ENCODE peak calls at places on chromosomes 1 and 21, in four cellular contexts. X is H1, I is GM12878, M is HepG2. J is an unnamed sample.

GRCh38 chr1:119279441-119280415 is 88.9 kb upstream of the HAO2 start:
- DNase-seq in X (no peak), I (no peak), M (peak; percentile 29), J (no peak)

GRCh38 chr1:203440780-203441179 is 34.8 kb upstream of the PRELP start:
- DNase-seq in M (no peak), X (no peak), I (no peak), J (peak; percentile 40)

GRCh38 chr1:88291902-88292301 is 392.2 kb upstream of the PKN2 start:
- DNase-seq in M (no peak), X (no peak), I (no peak), J (no peak)

GRCh38 chr1:11229178-11229577 is 33.2 kb downstream of the MTOR start:
- DNase-seq in I (no peak), X (no peak), M (no peak), J (no peak)

GRCh38 chr1:24216254-24216653 is 29.2 kb upstream of the IFNLR1 start:
- DNase-seq in I (no peak), M (no peak), X (no peak), J (no peak)

GRCh38 chr1:197200468-197200899 is 54.0 kb upstream of the ASPM start:
- DNase-seq in X (no peak), I (no peak), M (no peak), J (peak; percentile 3)

GRCh38 chr1:31062867-31063380 is 2.6 kb downstream of the PUM1 start:
- DNase-seq in M (no peak), I (no peak), X (no peak), J (no peak)

GRCh38 chr1:169550294-169550693 is 36.0 kb downstream of the F5 start:
- DNase-seq in X (no peak), I (no peak), M (peak; percentile 58), J (no peak)

GRCh38 chr1:244341455-244342450 is 110.0 kb downstream of the ADSS2 start:
- DNase-seq in I (no peak), X (peak; percentile 66), M (peak; percentile 47), J (peak; percentile 85)

GRCh38 chr1:972726-973458 is 6.6 kb downstream of the PLEKHN1 start:
- DNase-seq in I (no peak), X (no peak), M (no peak), J (no peak)

GRCh38 chr1:22689505-22689904 is 21.1 kb upstream of the EPHB2 start:
- DNase-seq in M (peak; percentile 42), X (no peak), I (no peak), J (no peak)

GRCh38 chr1:211654838-211655787 is 20.3 kb downstream of the NEK2 start:
- DNase-seq in I (no peak), X (peak; percentile 67), M (peak; percentile 69), J (peak; percentile 90)

GRCh38 chr1:180930687-180931086 is 18.0 kb downstream of the KIAA1614 start:
- DNase-seq in I (no peak), X (no peak), M (no peak), J (no peak)

GRCh38 chr21:40688106-40688850 is 158.7 kb downstream of the DSCAM start:
- DNase-seq in X (no peak), M (no peak), I (no peak), J (no peak)

GRCh38 chr1:156076609-156077429 is 5.4 kb downstream of the MEX3A start:
- DNase-seq in M (no peak), I (no peak), X (no peak), J (no peak)

GRCh38 chr1:38577937-38578443 is 281.6 kb downstream of the RRAGC start:
- DNase-seq in I (no peak), M (no peak), X (no peak), J (no peak)

GRCh38 chr1:7281821-7282220 is 489.3 kb upstream of the VAMP3 start:
- DNase-seq in I (no peak), M (no peak), X (no peak), J (no peak)

GRCh38 chr1:210627740-210628139 is 299.0 kb downstream of the HHAT start:
- DNase-seq in I (no peak), M (no peak), X (no peak), J (no peak)

GRCh38 chr1:29521846-29522580 is 285.7 kb downstream of the PTPRU start:
- DNase-seq in M (no peak), I (no peak), X (no peak), J (no peak)

GRCh38 chr1:109667452-109668122 is at the start of gene GSTM2:
- DNase-seq in I (peak; percentile 41), X (peak; percentile 29), M (peak; percentile 80), J (peak; percentile 76)

GRCh38 chr1:211335507-211336157 is 9.0 kb downstream of the TRAF5 start:
- DNase-seq in M (no peak), X (no peak), I (no peak), J (no peak)

GRCh38 chr1:184520343-184520742 is 133.5 kb downstream of the C1orf21 start:
- DNase-seq in M (no peak), I (no peak), X (no peak), J (no peak)

GRCh38 chr21:46286668-46286982 is 483 bp downstream of the YBEY start:
- DNase-seq in I (no peak), M (no peak), X (no peak), J (no peak)

GRCh38 chr21:46285206-46285661 is at the start of gene MCM3AP:
- DNase-seq in X (no peak), M (no peak), I (no peak), J (no peak)

GRCh38 chr21:46285761-46286667 is at the start of gene YBEY:
- DNase-seq in I (peak; percentile 59), M (peak; percentile 82), X (peak; percentile 72), J (peak; percentile 97)

GRCh38 chr21:46284077-46284644 is 1.2 kb downstream of the MCM3AP start:
- DNase-seq in I (no peak), X (no peak), M (no peak), J (no peak)

GRCh38 chr21:46284722-46285121 is 689 bp downstream of the MCM3AP start:
- DNase-seq in I (no peak), M (no peak), X (no peak), J (no peak)
- H3K4me3 ChIP-seq in I (peak overlapping the region; percentile 97), M (peak overlapping the region; percentile 84), X (peak overlapping the region; percentile 3), J (peak overlapping the region; percentile 95)

DNA sequence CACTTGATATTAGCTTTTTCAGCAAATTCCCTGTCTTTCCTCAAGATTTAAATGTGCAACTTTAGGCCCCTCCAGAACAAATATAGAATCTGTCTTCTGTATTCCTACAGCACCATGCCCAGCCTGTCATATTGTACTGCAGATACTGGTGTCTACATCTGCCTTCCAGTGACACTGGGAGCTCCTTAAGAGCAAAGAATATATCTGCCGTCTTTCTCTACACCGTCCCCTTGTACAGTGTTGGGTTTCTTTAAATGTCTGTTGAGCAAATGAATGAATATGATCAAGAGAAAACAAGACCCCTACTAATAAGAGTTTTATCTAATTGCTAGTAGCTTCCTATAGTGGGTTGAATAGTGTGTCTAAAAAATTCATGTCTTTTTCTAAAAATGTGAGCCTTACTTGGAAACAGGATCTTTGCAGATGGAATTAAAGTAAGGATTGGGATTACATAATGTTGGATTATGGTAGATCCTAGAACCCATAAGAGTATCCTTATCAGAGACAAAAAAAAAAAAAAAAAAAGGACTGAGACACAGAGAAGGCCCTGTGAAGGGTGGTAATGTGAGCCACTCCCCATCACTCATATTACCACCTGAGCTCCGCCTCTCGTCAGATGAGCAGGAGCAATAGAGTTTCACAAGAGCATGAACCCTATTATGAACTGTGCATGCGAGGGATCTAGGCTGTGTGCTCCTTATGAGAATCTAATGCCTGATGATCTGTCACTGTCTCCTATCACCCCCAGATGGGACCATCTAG is 128.6 kb downstream of the FAF1 start:
- DNase-seq in M (no peak), I (no peak), X (no peak), J (no peak)
- TF ChIP-seq ZNF274 in M (no peak), I (no peak), X (no peak), J (no peak)

GRCh38 chr1:235923466-235924008 is 56.8 kb upstream of the LYST start:
- DNase-seq in M (no peak), X (no peak), I (no peak), J (no peak)
- TF ChIP-seq SUZ12 in M (no peak), X (no peak), I (no peak), J (no peak)

GRCh38 chr1:20484526-20485462 is 1.2 kb downstream of the CAMK2N1 start:
- DNase-seq in M (no peak), I (no peak), X (no peak), J (no peak)

GRCh38 chr1:20481158-20481617 is 4.8 kb downstream of the CAMK2N1 start:
- DNase-seq in X (no peak), I (no peak), M (peak; percentile 69), J (no peak)

GRCh38 chr1:20481643-20482498 is 4.1 kb downstream of the CAMK2N1 start:
- DNase-seq in M (peak; percentile 68), I (no peak), X (no peak), J (no peak)

GRCh38 chr1:20483833-20484525 is 2.0 kb downstream of the CAMK2N1 start:
- DNase-seq in I (no peak), M (no peak), X (no peak), J (no peak)

DNA sequence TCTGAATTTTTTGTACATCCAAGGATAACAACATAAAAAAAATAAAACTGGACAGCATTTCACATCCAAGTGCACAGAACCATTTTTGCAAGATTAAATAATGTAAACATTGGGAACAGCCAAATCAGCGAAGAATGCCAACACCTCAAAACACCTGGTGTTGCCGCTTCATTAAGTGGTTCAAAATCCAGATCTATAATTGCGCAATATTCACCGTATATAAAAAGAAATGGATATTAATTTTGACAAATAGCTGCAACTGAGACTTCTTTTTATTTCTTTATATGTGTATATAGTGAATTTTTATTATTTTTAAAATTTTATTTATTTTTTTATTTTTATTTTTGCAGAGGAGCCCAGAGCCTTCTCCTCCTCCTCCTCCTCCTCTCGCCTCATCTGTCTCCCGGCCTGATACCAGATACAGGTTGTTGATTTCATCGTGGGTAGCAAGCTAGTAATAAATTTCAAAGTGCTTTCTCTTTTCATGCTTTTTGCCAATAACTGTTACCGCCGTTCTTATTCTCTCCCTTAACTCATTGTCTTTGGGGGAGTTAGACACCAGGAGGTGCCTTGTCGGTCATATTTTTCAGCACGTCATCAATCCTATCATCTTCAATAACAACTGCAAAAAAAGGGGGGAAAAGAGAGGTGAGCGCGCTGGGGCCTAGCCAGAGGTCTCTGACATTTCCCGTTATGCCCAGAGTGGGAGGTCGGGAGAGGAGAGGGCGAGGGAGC is 2.7 kb downstream of the CAMK2N1 start:
- DNase-seq in X (no peak), I (no peak), M (peak; percentile 39), J (no peak)
- H3K4me3 ChIP-seq in X (peak overlapping the region; percentile 65), I (no peak overlapping the region), M (peak overlapping the region; percentile 90), J (peak overlapping the region; percentile 71)

DNA sequence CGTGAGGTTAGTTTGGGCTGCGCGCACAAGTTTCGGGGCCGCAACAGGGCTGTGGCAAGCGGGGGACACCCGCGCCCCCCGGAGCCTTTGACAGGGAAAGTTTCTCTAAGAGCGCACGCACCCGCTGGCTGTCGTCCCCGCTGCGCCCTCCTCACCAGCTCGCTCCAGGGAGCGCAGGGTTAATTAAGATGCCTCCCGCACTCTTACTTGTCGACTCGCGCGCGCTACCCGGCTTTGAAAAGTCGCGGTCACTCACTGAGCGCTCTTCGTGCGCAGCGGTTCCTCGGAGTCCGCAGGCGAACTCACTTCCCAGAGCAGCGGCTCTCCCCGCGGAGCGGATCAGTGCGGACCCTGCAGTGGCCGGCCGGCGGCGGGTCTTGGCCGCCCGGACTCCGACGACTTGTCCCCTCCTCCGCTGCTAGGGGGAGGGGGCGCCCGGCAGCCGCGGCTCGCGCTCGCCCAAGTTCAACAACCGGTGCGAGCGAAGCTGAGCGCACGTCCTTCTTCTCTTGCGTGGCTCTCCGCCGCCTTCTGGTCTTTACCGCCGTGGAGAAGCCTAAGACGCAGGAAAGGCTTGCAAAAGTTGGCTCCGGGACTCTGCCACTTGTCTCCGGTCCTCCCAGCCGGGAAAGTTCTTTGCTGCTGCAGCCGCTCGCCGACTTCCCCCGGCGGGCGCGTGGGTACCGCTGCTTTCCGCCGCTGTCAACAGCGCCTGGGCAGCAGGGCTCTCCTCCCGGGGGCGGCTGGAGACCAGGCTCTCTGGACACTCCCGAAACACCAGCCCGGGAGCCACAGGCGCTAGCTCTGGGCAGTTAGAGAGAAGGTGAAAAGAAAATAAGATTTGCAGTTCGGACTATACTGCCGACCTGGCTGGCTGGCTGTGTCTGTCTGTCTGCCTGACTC is 506 bp downstream of the JUN start:
- DNase-seq in X (no peak), M (no peak), I (no peak), J (peak; percentile 33)
- TF ChIP-seq ZNF274 in X (no peak), M (no peak), I (no peak), J (no peak)

J was measured in NT2/D1.